ENCODE peak calls at places on chromosomes 16 and 17, in four cellular contexts. Y, Z, U and E are unnamed samples.

GRCh38 chr16:57386381-57386951 is 14.2 kb downstream of the CX3CL1 start:
- DNase-seq in Y (no peak), Z (no peak), U (no peak), E (no peak)

GRCh38 chr17:44097110-44097810 is 26.2 kb downstream of the HDAC5 start:
- DNase-seq in Y (no peak), Z (no peak), U (peak; percentile 47), E (no peak)

GRCh38 chr16:19346335-19346922 is 60.9 kb downstream of the CLEC19A start:
- DNase-seq in Y (no peak), Z (no peak), U (no peak), E (no peak)

GRCh38 chr16:72635694-72636093 is 412.2 kb downstream of the ZFHX3 start:
- DNase-seq in Y (no peak), Z (no peak), U (no peak), E (no peak)

GRCh38 chr17:44209786-44210341 is 9.6 kb downstream of the UBTF start:
- DNase-seq in Y (no peak), Z (no peak), U (no peak), E (no peak)

GRCh38 chr17:73799781-73800627 is 155.8 kb upstream of the SDK2 start:
- DNase-seq in Y (no peak), Z (no peak), U (no peak), E (no peak)

GRCh38 chr16:8623634-8624033 is 2.1 kb downstream of the METTL22 start:
- DNase-seq in Y (no peak), Z (no peak), U (no peak), E (no peak)

GRCh38 chr17:74274060-74274702 is at the start of gene DNAI2:
- DNase-seq in Y (peak; percentile 73), Z (peak; percentile 74), U (peak; percentile 62), E (no peak)

GRCh38 chr17:43040655-43041054 is 15.6 kb downstream of the RND2 start:
- DNase-seq in Y (no peak), Z (no peak), U (no peak), E (no peak)

GRCh38 chr17:59439261-59439660 is 107.8 kb downstream of the YPEL2 start:
- DNase-seq in Y (no peak), Z (no peak), U (no peak), E (no peak)

GRCh38 chr17:31470592-31470991 is 79.1 kb downstream of the RAB11FIP4 start:
- DNase-seq in Y (no peak), Z (no peak), U (no peak), E (no peak)

GRCh38 chr17:70086468-70086867 is 11.4 kb downstream of the KCNJ16 start:
- DNase-seq in Y (no peak), Z (no peak), U (no peak), E (no peak)

GRCh38 chr16:5965321-5965720 is 867.7 kb upstream of the EEF2KMT start:
- DNase-seq in Y (no peak), Z (no peak), U (no peak), E (no peak)
- TF ChIP-seq NRF1 in Y (no peak), Z (no peak), U (no peak), E (no peak)

GRCh38 chr16:3096362-3096761 is 2.7 kb downstream of the ZSCAN10 start:
- DNase-seq in Y (no peak), Z (no peak), U (no peak), E (no peak)

GRCh38 chr16:3099395-3099731 is 269 bp upstream of the ZSCAN10 start:
- DNase-seq in Y (no peak), Z (no peak), U (no peak), E (no peak)

GRCh38 chr16:3099732-3100499 is 822 bp upstream of the ZSCAN10 start:
- DNase-seq in Y (peak; percentile 96), Z (peak; percentile 98), U (peak; percentile 98), E (no peak)

GRCh38 chr16:3097266-3097665 is 1.8 kb downstream of the ZSCAN10 start:
- DNase-seq in Y (no peak), Z (no peak), U (no peak), E (no peak)

DNA sequence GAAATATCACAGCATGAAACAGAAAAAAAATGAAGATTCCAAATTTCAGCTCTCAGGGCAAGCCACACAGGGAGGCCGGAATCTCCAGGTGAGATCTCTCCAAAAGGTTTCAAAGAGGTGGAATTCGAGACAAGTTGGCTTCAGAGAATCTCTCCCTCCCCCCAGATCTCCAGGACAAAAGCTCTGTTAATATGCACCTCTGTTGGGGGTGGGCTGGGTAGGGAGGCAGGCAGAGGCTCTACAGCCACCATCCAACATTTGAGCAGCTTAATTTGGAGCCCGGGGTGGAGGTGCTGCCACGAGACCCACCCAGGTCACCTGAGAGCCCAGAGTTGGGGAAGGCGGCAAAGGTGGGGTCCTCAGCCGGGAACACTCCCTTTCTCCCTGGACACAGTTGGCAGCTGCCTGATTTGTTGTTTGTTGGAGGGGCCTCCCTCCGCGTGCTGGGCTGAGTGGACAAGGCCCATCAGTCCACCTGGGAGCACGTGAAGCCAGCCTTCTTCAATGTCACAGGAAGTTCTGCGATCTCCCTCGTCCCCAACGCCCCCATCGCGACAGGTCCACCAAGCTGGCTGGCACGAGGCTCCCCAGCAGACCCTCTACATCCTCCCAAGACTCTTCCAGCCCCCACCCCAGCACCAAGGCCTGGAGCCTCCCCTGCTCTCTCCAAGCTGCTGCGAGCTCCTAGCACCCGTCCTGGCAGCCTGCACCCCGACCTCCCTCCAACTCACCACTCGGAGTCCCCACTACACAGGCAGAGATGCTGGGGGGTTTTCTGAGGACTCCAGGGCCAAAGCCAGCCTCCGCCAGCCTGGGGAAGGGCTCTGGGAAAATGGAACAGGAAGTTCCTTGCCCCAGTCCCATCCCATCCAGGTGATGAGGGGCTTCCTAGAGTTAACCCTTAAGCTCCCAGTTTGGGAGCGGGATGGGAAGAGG is at the start of gene ZSCAN10:
- DNase-seq in Y (peak; percentile 86), Z (no peak), U (no peak), E (no peak)
- TF ChIP-seq NRF1 in Y (no peak), Z (no peak), U (no peak), E (no peak)

DNA sequence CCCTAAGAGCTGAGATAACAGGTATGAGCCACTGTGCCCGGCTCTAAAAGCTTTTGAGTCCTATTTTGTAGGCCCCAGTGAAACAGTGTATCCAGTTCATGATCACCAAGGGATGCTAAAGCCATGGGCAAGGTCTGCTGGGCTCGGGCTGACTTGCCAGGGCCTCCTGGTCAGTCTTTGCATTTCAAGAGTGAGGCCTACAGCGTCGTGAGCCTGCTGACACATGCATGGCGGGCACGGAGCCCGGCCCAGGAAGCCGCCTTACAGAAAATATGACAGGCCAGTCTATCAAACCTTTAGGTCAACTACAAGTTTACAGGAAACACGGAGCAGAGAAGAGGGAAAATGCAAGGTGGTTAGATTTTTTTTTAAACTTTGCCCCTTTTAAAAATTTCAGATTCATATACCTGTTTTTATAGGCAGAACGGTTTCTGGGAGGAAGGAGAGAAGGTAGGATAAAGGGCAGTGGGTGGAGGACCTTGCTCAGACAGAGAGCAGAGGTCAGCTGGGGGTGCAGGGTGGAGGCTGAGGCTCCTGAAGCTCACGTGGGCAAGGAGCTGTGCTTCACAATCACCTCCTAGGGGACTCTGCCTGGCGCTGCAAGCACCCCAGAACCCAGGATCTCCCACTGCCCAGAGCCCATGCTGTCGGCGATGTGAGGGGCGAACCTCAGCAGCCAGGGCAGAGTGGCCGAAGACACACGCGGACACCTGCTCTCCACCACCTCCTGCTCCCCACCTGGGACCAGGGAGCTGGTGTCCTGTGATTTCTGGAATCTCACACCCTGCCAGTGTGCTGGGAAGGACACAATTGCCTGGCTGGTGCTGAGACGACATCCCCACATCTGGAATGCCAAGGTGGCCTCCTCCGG is 21.3 kb downstream of the C16orf95 start:
- DNase-seq in Y (no peak), Z (no peak), U (no peak), E (no peak)
- TF ChIP-seq NRF1 in Y (no peak), Z (no peak), U (no peak), E (no peak)

DNA sequence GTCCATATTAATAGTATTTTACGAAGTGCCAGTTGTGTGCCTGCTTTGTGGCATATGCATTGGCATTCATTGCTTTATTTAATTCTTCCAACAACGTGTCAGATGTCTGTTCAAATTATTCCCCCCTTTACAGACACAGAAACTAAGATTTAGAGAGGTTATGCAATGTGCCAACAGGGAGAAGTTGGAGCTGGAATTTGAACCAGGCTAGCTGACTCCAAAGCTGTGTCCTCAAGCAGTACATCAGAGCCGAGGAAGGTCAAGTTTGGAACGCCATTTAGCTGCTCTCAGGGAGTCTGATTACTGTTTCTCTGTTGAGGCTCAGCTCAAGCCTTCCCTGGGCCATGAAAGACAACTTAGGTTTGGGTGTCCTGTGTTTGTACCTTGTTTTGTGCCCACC is 232.3 kb downstream of the WWOX start:
- DNase-seq in Y (no peak), Z (no peak), U (peak; percentile 2), E (no peak)
- TF ChIP-seq NRF1 in Y (no peak), Z (no peak), U (no peak), E (no peak)

GRCh38 chr17:29933379-29933778 is 3.4 kb upstream of the SSH2 start:
- DNase-seq in Y (no peak), Z (no peak), U (no peak), E (no peak)
- TF ChIP-seq NRF1 in Y (no peak), Z (no peak), U (no peak), E (no peak)

DNA sequence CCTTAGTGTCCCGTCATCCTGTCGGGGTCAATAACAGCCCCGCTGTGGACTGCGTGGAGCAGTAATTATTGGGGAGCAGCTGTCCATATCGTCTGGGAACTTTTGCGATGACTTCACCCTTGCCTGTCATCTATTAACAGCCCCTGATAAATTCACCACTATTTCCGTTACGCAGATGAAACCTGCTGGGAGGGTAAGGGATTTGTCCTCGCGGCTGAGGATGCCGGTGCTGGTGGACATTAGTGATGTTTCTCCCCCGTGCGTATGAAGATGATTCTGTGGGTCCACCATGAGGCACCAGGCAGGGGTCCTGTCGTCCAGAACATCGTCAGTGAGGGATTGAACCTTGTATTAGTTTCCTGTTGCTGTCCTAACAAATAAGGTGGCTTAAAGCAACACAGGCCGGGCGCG is 1.0 kb downstream of the FLYWCH2 start:
- DNase-seq in Y (no peak), Z (peak; percentile 20), U (no peak), E (no peak)
- TF ChIP-seq NRF1 in Y (no peak), Z (no peak), U (no peak), E (no peak)

GRCh38 chr16:85421338-85422123 is 191.6 kb upstream of the GSE1 start:
- DNase-seq in Y (peak; percentile 51), Z (no peak), U (no peak), E (no peak)

GRCh38 chr16:85422124-85422373 is 191.1 kb upstream of the GSE1 start:
- DNase-seq in Y (peak; percentile 47), Z (no peak), U (no peak), E (no peak)

GRCh38 chr16:85418978-85419491 is 194.1 kb upstream of the GSE1 start:
- DNase-seq in Y (peak; percentile 48), Z (no peak), U (no peak), E (no peak)

GRCh38 chr16:85419503-85420408 is 193.4 kb upstream of the GSE1 start:
- DNase-seq in Y (peak; percentile 40), Z (no peak), U (no peak), E (no peak)

GRCh38 chr16:85420501-85421337 is 192.4 kb upstream of the GSE1 start:
- DNase-seq in Y (peak; percentile 96), Z (peak; percentile 85), U (peak; percentile 94), E (no peak)
- TF ChIP-seq NRF1 in Y (no peak), Z (no peak), U (peak; percentile 82), E (no peak)

GRCh38 chr16:2664522-2665096 is 17.7 kb upstream of the KCTD5 start:
- DNase-seq in Y (no peak), Z (no peak), U (no peak), E (no peak)
- TF ChIP-seq NRF1 in Y (no peak), Z (no peak), U (no peak), E (no peak)